ENCODE peak calls at places on chromosome 2, in eight cellular contexts. J is progenitor cell of endocrine pancreas; U is stimulated activated CD4-positive, alpha-beta T cell treated with anti-CD3 and anti-CD28 coated beads, Interleukin-1b, Interleukin-23, amount 100 ng/mL, for 24 hours; D is AG08395; C is stimulated activated CD8-positive, alpha-beta memory T cell treated with anti-CD3 and anti-CD28 coated beads, Interleukin-12 subunit alpha, Interleukin-12 subunit beta, amount 100 ng/mL, for 4 hours; L is A673; F is astrocyte of the spinal cord; Z is posterior cingulate gyrus. T is an unnamed sample.

GRCh38 chr2:46812381-46813024 is 103.1 kb downstream of the MCFD2 start:
- DNase-seq in J (no peak), U (no peak), D (peak; percentile 88), C (no peak), L (peak; percentile 65), F (peak; percentile 73), Z (peak; percentile 89), T (no peak)

GRCh38 chr2:229714736-229715541 is 584 bp upstream of the DNER start:
- DNase-seq in J (peak; percentile 69), U (no peak), D (peak; percentile 85), C (no peak), L (peak; percentile 55), F (peak; percentile 79), Z (peak; percentile 91), T (peak; percentile 26)

GRCh38 chr2:234823877-234824376 is 127.9 kb upstream of the SH3BP4 start:
- DNase-seq in J (no peak), U (no peak), D (peak; percentile 98), C (no peak), L (peak; percentile 53), F (peak; percentile 97), Z (no peak), T (peak; percentile 80)

GRCh38 chr2:239726091-239726591 is 299.0 kb downstream of the NDUFA10 start:
- DNase-seq in J (no peak), U (no peak), D (no peak), C (no peak), L (no peak), F (no peak), Z (no peak), T (no peak)

GRCh38 chr2:30280596-30281434 is 49.5 kb downstream of the LBH start:
- DNase-seq in J (no peak), U (no peak), D (no peak), C (no peak), L (no peak), F (no peak), Z (no peak), T (no peak)

GRCh38 chr2:207768168-207768890 is 1.4 kb downstream of the FZD5 start:
- DNase-seq in J (peak; percentile 36), U (no peak), D (no peak), C (no peak), L (peak; percentile 50), F (peak; percentile 46), Z (peak; percentile 82), T (peak; percentile 38)

GRCh38 chr2:205462681-205463345 is 219.5 kb upstream of the NRP2 start:
- DNase-seq in J (no peak), U (no peak), D (no peak), C (no peak), L (no peak), F (no peak), Z (no peak), T (no peak)

GRCh38 chr2:209472871-209473270 is 49.0 kb downstream of the MAP2 start:
- DNase-seq in J (no peak), U (no peak), D (peak; percentile 4), C (no peak), L (peak; percentile 74), F (no peak), Z (no peak), T (no peak)

GRCh38 chr2:68695971-68696370 is 38.6 kb upstream of the ARHGAP25 start:
- DNase-seq in J (no peak), U (no peak), D (no peak), C (no peak), L (no peak), F (no peak), Z (no peak), T (no peak)

GRCh38 chr2:146661494-146662096 is 1183.2 kb upstream of the ACVR2A start:
- DNase-seq in J (no peak), U (no peak), D (peak; percentile 18), C (no peak), L (peak; percentile 72), F (peak; percentile 63), Z (no peak), T (peak; percentile 23)

GRCh38 chr2:30252723-30253688 is 21.7 kb downstream of the LBH start:
- DNase-seq in J (no peak), U (no peak), D (peak; percentile 57), C (peak; percentile 48), L (peak; percentile 33), F (peak; percentile 68), Z (no peak), T (no peak)

GRCh38 chr2:184338776-184339175 is 259.6 kb upstream of the ZNF804A start:
- DNase-seq in J (no peak), U (no peak), D (no peak), C (no peak), L (no peak), F (no peak), Z (no peak), T (no peak)

GRCh38 chr2:62423883-62424458 is 82.0 kb downstream of the TMEM17 start:
- DNase-seq in J (no peak), U (no peak), D (no peak), C (no peak), L (no peak), F (no peak), Z (no peak), T (no peak)

GRCh38 chr2:147600223-147600622 is 244.6 kb upstream of the ACVR2A start:
- DNase-seq in J (no peak), U (no peak), D (no peak), C (no peak), L (no peak), F (no peak), Z (no peak), T (no peak)

GRCh38 chr2:24820598-24821432 is 27.6 kb downstream of the CENPO start:
- DNase-seq in J (no peak), U (no peak), D (no peak), C (no peak), L (no peak), F (no peak), Z (peak; percentile 36), T (no peak)

GRCh38 chr2:156340818-156341481 is 8.4 kb upstream of the NR4A2 start:
- DNase-seq in J (no peak), U (no peak), D (no peak), C (no peak), L (peak; percentile 67), F (no peak), Z (no peak), T (no peak)

GRCh38 chr2:126535408-126535807 is 120.5 kb upstream of the GYPC start:
- DNase-seq in J (no peak), U (no peak), D (no peak), C (no peak), L (no peak), F (no peak), Z (peak; percentile 69), T (no peak)

GRCh38 chr2:26974352-26974751 is 3.9 kb downstream of the MAPRE3 start:
- DNase-seq in J (no peak), U (no peak), D (no peak), C (no peak), L (no peak), F (no peak), Z (no peak), T (no peak)

GRCh38 chr2:229179598-229179997 is 91.5 kb downstream of the PID1 start:
- DNase-seq in J (no peak), U (no peak), D (no peak), C (no peak), L (no peak), F (no peak), Z (no peak), T (no peak)

GRCh38 chr2:191617589-191617988 is 60.3 kb upstream of the NABP1 start:
- DNase-seq in J (no peak), U (no peak), D (no peak), C (peak; percentile 18), L (no peak), F (no peak), Z (no peak), T (no peak)

GRCh38 chr2:115083216-115083615 is 640.8 kb downstream of the DPP10 start:
- DNase-seq in J (no peak), U (no peak), D (no peak), C (no peak), L (no peak), F (no peak), Z (no peak), T (no peak)

GRCh38 chr2:2662037-2662846 is 331.2 kb upstream of the MYT1L start:
- DNase-seq in J (no peak), U (no peak), D (no peak), C (no peak), L (no peak), F (peak; percentile 7), Z (peak; percentile 80), T (no peak)

T was measured in HepG2.